ENCODE peak calls at places on chromosomes 1 and 21, in eight cellular contexts. E is A673, J is heart right ventricle, Y is heart left ventricle, L is breast epithelium, H is SJSA1, D is tibial artery, Z is neuronal stem cell. A is an unnamed sample. For H3K9me3, the result is how much of the 10 kb centered on the place peaks cover.

GRCh38 chr1:160522622-160523345 is at the start of gene SLAMF6:
- DNase-seq in Z (no peak), H (no peak), J (no peak), E (no peak), Y (no peak), L (no peak), D (no peak), A (no peak)

GRCh38 chr1:207454046-207454964 is at the start of gene CR2:
- DNase-seq in L (peak), Z (peak), Y (no peak), H (no peak), J (no peak), E (no peak), D (peak), A (no peak)

GRCh38 chr1:246162560-246162959 is 344.5 kb downstream of the SMYD3 start:
- DNase-seq in Z (no peak), D (no peak), H (no peak), L (no peak), Y (no peak), J (no peak), E (no peak), A (no peak)

GRCh38 chr21:32484706-32485380 is 72.3 kb downstream of the EVA1C start:
- DNase-seq in Z (no peak), Y (no peak), L (peak), E (no peak), J (no peak), D (peak), H (no peak), A (no peak)

GRCh38 chr1:182657026-182657425 is 27.4 kb downstream of the RGS8 start:
- DNase-seq in E (no peak), Y (no peak), J (no peak), L (no peak), H (no peak), D (no peak), Z (no peak), A (no peak)

GRCh38 chr1:245577396-245578157 is 422.8 kb downstream of the KIF26B start:
- DNase-seq in Z (no peak), D (no peak), H (no peak), L (no peak), Y (no peak), E (no peak), J (no peak), A (no peak)

GRCh38 chr1:172719066-172719627 is 60.2 kb downstream of the FASLG start:
- DNase-seq in L (no peak), D (no peak), Z (no peak), H (no peak), E (no peak), J (no peak), Y (no peak), A (no peak)

GRCh38 chr1:29123871-29124365 is at the start of gene TMEM200B:
- DNase-seq in Z (no peak), H (no peak), D (no peak), L (no peak), J (no peak), E (no peak), Y (peak), A (no peak)

GRCh38 chr1:157105298-157105987 is 5.8 kb upstream of the ETV3L start:
- DNase-seq in J (no peak), H (no peak), L (no peak), Z (no peak), Y (no peak), D (no peak), E (no peak), A (no peak)

GRCh38 chr1:224641030-224641429 is 24.9 kb downstream of the CNIH3 start:
- DNase-seq in E (no peak), D (no peak), J (no peak), Z (no peak), L (no peak), H (no peak), Y (no peak), A (no peak)

GRCh38 chr1:44609412-44609767 is 64.9 kb downstream of the TMEM53 start:
- DNase-seq in H (no peak), Z (peak), D (peak), Y (peak), E (peak), L (no peak), J (peak), A (no peak)

GRCh38 chr1:228161381-228161780 is 4.2 kb upstream of the IBA57 start:
- DNase-seq in Z (no peak), H (no peak), J (no peak), D (no peak), Y (no peak), L (no peak), E (no peak), A (no peak)

GRCh38 chr1:232904566-232904965 is 45.8 kb upstream of the NTPCR start:
- DNase-seq in H (no peak), E (no peak), J (no peak), D (no peak), L (no peak), Y (no peak), Z (no peak), A (no peak)

GRCh38 chr1:54356680-54357147 is 49.5 kb downstream of the SSBP3 start:
- DNase-seq in L (no peak), Y (no peak), H (no peak), D (no peak), E (no peak), J (no peak), Z (no peak), A (no peak)

GRCh38 chr1:81230983-81231728 is 569.6 kb upstream of the ADGRL2 start:
- DNase-seq in H (no peak), J (no peak), Y (no peak), E (peak), Z (no peak), D (no peak), L (no peak), A (no peak)

GRCh38 chr21:34031835-34032370 is 41.5 kb upstream of the MRPS6 start:
- DNase-seq in J (no peak), E (no peak), D (no peak), L (no peak), Y (no peak), Z (no peak), H (no peak), A (no peak)

GRCh38 chr1:212566522-212567479 is 41.8 kb upstream of the ATF3 start:
- DNase-seq in Y (peak), Z (no peak), L (no peak), J (peak), E (peak), H (peak), D (peak), A (no peak)

GRCh38 chr1:227891955-227892871 is 55.5 kb downstream of the WNT9A start:
- DNase-seq in Z (no peak), J (peak), H (peak), L (peak), D (peak), Y (peak), E (no peak), A (no peak)

GRCh38 chr1:79887059-79887458 is 880.5 kb upstream of the ADGRL4 start:
- DNase-seq in L (no peak), Z (no peak), E (no peak), D (no peak), Y (no peak), H (no peak), J (peak), A (no peak)
- H3K9me3 ChIP-seq in L (under half), Z (under half), E (under half), D (under half), Y (under half), H (under half), J (under half), A (under half)

DNA sequence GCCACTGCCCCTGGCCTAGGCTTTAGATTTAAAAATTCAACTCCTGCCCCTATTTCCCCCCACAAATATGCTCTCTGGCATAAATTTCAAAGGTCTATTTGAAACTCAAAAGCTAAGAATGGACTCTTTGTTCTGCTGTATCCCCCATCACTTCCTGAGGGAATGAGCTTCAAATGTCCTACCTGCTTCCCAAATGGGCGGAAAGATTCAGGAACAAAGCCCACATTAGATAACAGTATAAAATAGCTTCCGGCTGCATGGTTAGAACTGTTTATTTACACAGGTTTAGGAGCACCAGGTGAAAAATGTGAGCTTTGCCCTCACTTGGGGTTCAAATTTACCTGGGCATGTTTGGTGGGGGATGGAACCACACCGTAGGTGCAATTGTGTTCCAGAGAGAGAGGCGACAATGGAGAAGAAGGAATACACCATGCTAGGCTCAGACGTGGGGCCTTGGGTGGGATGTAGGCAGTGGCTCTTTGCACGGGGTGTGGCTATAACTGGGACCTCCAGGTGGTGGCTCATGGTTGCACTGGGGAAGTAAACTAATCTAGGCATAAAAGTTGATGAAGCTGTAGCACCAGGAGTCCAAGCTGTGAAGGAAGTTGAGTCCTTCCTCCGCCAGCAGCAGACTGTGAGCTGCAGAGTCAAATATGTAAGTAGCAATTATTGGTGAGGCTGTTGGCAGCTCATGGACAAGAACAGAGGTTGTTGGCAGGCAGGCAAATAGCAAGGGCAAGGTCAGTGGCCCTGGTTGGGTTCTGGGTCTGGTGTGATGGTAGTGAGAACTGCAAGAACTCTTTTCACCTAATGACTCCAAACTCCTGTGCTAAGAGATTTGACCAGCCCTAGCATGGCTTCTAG is 41.5 kb upstream of the SRSF10 start:
- DNase-seq in L (no peak), J (peak), Y (peak), H (no peak), E (no peak), Z (no peak), D (peak), A (no peak)
- H3K27ac ChIP-seq in L (peak), J (no peak), Y (peak), H (peak), E (no peak), Z (no peak), D (peak), A (peak)

DNA sequence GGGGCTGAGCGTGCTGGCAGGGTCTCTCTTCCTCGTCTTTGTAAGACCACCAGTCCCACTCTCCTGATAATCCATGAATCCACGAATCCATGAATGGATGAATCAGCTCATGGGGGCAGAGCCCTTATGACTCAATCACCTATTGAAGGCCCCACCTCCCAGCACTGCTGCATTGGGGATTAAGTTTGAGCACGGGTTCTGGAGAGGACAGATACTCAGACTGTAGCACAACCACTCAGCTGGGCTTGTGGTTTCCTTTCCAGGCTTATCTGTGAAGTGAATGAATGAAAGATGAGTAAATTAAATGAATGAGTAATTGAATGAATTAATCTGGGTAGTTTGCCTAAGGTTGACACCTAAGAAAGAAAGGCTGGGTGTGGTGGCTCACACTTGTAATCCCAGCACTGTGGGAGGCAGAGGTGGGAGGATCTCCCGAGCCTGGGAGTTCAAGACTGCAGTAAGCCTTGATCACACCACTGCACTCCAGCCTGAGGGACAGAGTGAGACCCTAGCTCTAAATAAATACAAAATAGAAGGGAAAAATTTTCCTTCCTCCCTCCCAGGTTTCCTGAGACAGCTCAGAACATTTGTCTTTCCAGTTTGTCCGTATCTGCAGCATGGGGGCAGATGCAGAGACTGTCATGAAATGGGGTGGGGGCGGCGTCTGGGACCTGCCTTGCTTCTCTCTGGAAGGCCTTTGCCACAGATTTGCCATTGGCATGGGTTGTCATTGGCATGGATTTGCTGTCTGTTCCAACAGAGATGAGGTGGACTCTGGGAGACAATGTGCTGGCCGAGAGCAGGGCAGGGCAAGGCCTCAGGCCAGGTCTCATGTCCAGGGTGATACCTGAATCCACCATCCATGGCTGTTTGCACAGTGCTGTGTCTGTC is 187.7 kb upstream of the C1orf174 start:
- DNase-seq in Y (no peak), E (no peak), J (no peak), L (no peak), H (no peak), Z (no peak), D (no peak), A (no peak)
- H3K9me3 ChIP-seq in Y (under half), E (under half), J (under half), L (under half), H (under half), Z (under half), D (under half), A (under half)

GRCh38 chr1:3918966-3919611 is 19.0 kb upstream of the C1orf174 start:
- DNase-seq in D (no peak), H (no peak), J (no peak), L (no peak), E (no peak), Y (no peak), Z (no peak), A (no peak)
- H3K27ac ChIP-seq in D (no peak), H (no peak), J (no peak), L (no peak), E (no peak), Y (no peak), Z (no peak), A (no peak)

A was measured in thoracic aorta.